ENCODE peak calls at places on chromosomes 16 and 17, in eight cellular contexts. One of them, this sample, is unnamed.

GRCh38 chr17:38926290-38927070 is 1.1 kb downstream of the LASP1NB start:
- DNase-seq in HEK293T: no peak
- DNase-seq in fibroblast of pulmonary artery: no peak
- DNase-seq in HepG2: no peak
- DNase-seq in amygdala: no peak
- DNase-seq in neural crest cell: no peak
- DNase-seq in stomach: peak
- DNase-seq in mucosa of gallbladder: no peak
- DNase-seq in this sample: no peak

GRCh38 chr16:1770328-1771071 is 843 bp downstream of the NME3 start:
- DNase-seq in HepG2: no peak
- DNase-seq in mucosa of gallbladder: peak
- DNase-seq in fibroblast of pulmonary artery: peak
- DNase-seq in amygdala: peak
- DNase-seq in stomach: peak
- DNase-seq in HEK293T: peak
- DNase-seq in neural crest cell: no peak
- DNase-seq in this sample: peak

GRCh38 chr17:80832266-80832676 is 159.4 kb upstream of the CHMP6 start:
- DNase-seq in amygdala: no peak
- DNase-seq in fibroblast of pulmonary artery: peak
- DNase-seq in mucosa of gallbladder: no peak
- DNase-seq in neural crest cell: no peak
- DNase-seq in HEK293T: peak
- DNase-seq in HepG2: no peak
- DNase-seq in stomach: no peak
- DNase-seq in this sample: peak

GRCh38 chr17:55275894-55276804 is 11.4 kb downstream of the HLF start:
- DNase-seq in HepG2: peak
- DNase-seq in stomach: no peak
- DNase-seq in neural crest cell: no peak
- DNase-seq in fibroblast of pulmonary artery: no peak
- DNase-seq in mucosa of gallbladder: no peak
- DNase-seq in amygdala: no peak
- DNase-seq in HEK293T: no peak
- DNase-seq in this sample: no peak

GRCh38 chr16:9256196-9256595 is 164.8 kb downstream of the HAPSTR1 start:
- DNase-seq in amygdala: no peak
- DNase-seq in mucosa of gallbladder: no peak
- DNase-seq in fibroblast of pulmonary artery: no peak
- DNase-seq in HEK293T: peak
- DNase-seq in stomach: peak
- DNase-seq in HepG2: peak
- DNase-seq in neural crest cell: peak
- DNase-seq in this sample: peak

GRCh38 chr16:606656-607307 is 16.9 kb downstream of the RAB40C start:
- DNase-seq in amygdala: no peak
- DNase-seq in fibroblast of pulmonary artery: no peak
- DNase-seq in stomach: no peak
- DNase-seq in mucosa of gallbladder: no peak
- DNase-seq in HEK293T: no peak
- DNase-seq in HepG2: no peak
- DNase-seq in neural crest cell: no peak
- DNase-seq in this sample: no peak

GRCh38 chr17:60993497-60993896 is 315.8 kb downstream of the BCAS3 start:
- DNase-seq in mucosa of gallbladder: no peak
- DNase-seq in amygdala: no peak
- DNase-seq in HepG2: no peak
- DNase-seq in neural crest cell: no peak
- DNase-seq in HEK293T: no peak
- DNase-seq in fibroblast of pulmonary artery: no peak
- DNase-seq in stomach: no peak
- DNase-seq in this sample: no peak

GRCh38 chr17:76090517-76091135 is 11.6 kb downstream of the ZACN start:
- DNase-seq in HepG2: no peak
- DNase-seq in amygdala: no peak
- DNase-seq in stomach: no peak
- DNase-seq in HEK293T: no peak
- DNase-seq in mucosa of gallbladder: no peak
- DNase-seq in neural crest cell: no peak
- DNase-seq in fibroblast of pulmonary artery: no peak
- DNase-seq in this sample: peak

GRCh38 chr17:34726536-34727384 is 147.4 kb downstream of the TMEM132E start:
- DNase-seq in neural crest cell: no peak
- DNase-seq in stomach: no peak
- DNase-seq in HepG2: no peak
- DNase-seq in fibroblast of pulmonary artery: no peak
- DNase-seq in mucosa of gallbladder: no peak
- DNase-seq in HEK293T: no peak
- DNase-seq in amygdala: no peak
- DNase-seq in this sample: no peak

GRCh38 chr17:19020016-19020415 is 15.5 kb upstream of the FAM83G start:
- DNase-seq in fibroblast of pulmonary artery: no peak
- DNase-seq in neural crest cell: no peak
- DNase-seq in mucosa of gallbladder: no peak
- DNase-seq in HepG2: no peak
- DNase-seq in stomach: no peak
- DNase-seq in amygdala: no peak
- DNase-seq in HEK293T: no peak
- DNase-seq in this sample: no peak

GRCh38 chr16:54331241-54332002 is 44.8 kb upstream of the IRX3 start:
- DNase-seq in stomach: no peak
- DNase-seq in mucosa of gallbladder: no peak
- DNase-seq in HEK293T: no peak
- DNase-seq in HepG2: no peak
- DNase-seq in fibroblast of pulmonary artery: no peak
- DNase-seq in neural crest cell: no peak
- DNase-seq in amygdala: no peak
- DNase-seq in this sample: no peak

GRCh38 chr16:85417156-85417860 is 195.8 kb upstream of the GSE1 start:
- DNase-seq in stomach: no peak
- DNase-seq in mucosa of gallbladder: no peak
- DNase-seq in neural crest cell: no peak
- DNase-seq in fibroblast of pulmonary artery: no peak
- DNase-seq in HepG2: no peak
- DNase-seq in HEK293T: no peak
- DNase-seq in amygdala: no peak
- DNase-seq in this sample: no peak

GRCh38 chr17:66687570-66688284 is 147.2 kb upstream of the CACNG5 start:
- DNase-seq in amygdala: no peak
- DNase-seq in HEK293T: no peak
- DNase-seq in neural crest cell: no peak
- DNase-seq in stomach: peak
- DNase-seq in mucosa of gallbladder: no peak
- DNase-seq in fibroblast of pulmonary artery: no peak
- DNase-seq in HepG2: no peak
- DNase-seq in this sample: peak

GRCh38 chr17:67829331-67829730 is 4.0 kb downstream of the BPTF start:
- DNase-seq in HEK293T: no peak
- DNase-seq in fibroblast of pulmonary artery: no peak
- DNase-seq in mucosa of gallbladder: no peak
- DNase-seq in stomach: no peak
- DNase-seq in neural crest cell: no peak
- DNase-seq in amygdala: no peak
- DNase-seq in HepG2: no peak
- DNase-seq in this sample: no peak

GRCh38 chr16:73978407-73978784 is 318.2 kb upstream of the PSMD7 start:
- DNase-seq in neural crest cell: no peak
- DNase-seq in mucosa of gallbladder: no peak
- DNase-seq in amygdala: no peak
- DNase-seq in HepG2: no peak
- DNase-seq in fibroblast of pulmonary artery: no peak
- DNase-seq in HEK293T: no peak
- DNase-seq in stomach: no peak
- DNase-seq in this sample: no peak

GRCh38 chr16:47780213-47780612 is 319.1 kb downstream of the PHKB start:
- DNase-seq in amygdala: no peak
- DNase-seq in HepG2: no peak
- DNase-seq in neural crest cell: no peak
- DNase-seq in fibroblast of pulmonary artery: no peak
- DNase-seq in HEK293T: no peak
- DNase-seq in mucosa of gallbladder: no peak
- DNase-seq in stomach: no peak
- DNase-seq in this sample: no peak

GRCh38 chr17:40106760-40107265 is 6.4 kb upstream of the NR1D1 start:
- DNase-seq in amygdala: no peak
- DNase-seq in fibroblast of pulmonary artery: peak
- DNase-seq in neural crest cell: no peak
- DNase-seq in HEK293T: no peak
- DNase-seq in HepG2: no peak
- DNase-seq in stomach: no peak
- DNase-seq in mucosa of gallbladder: no peak
- DNase-seq in this sample: no peak

GRCh38 chr17:61555127-61555531 is 35.9 kb downstream of the NACA2 start:
- DNase-seq in stomach: no peak
- DNase-seq in amygdala: no peak
- DNase-seq in neural crest cell: no peak
- DNase-seq in HepG2: no peak
- DNase-seq in HEK293T: no peak
- DNase-seq in mucosa of gallbladder: no peak
- DNase-seq in fibroblast of pulmonary artery: no peak
- DNase-seq in this sample: no peak